ENCODE peak calls at places on chromosomes 2 and 18, in ten cellular contexts. One of them, this sample, is unnamed.

GRCh38 chr2:238869293-238870124 is 21.6 kb downstream of the TWIST2 start:
- DNase-seq in kidney epithelial cell: no peak
- DNase-seq in HepG2: peak; percentile 39
- DNase-seq in SK-N-SH: no peak
- DNase-seq in left lung: no peak
- DNase-seq in cardiac muscle cell: peak; percentile 45
- DNase-seq in PC-3: no peak
- DNase-seq in stomach: no peak
- DNase-seq in H1: no peak
- DNase-seq in dorsolateral prefrontal cortex: no peak
- DNase-seq in this sample: no peak

GRCh38 chr18:46950064-46950656 is 32.8 kb downstream of the KATNAL2 start:
- DNase-seq in kidney epithelial cell: no peak
- DNase-seq in HepG2: peak; percentile 30
- DNase-seq in SK-N-SH: peak; percentile 55
- DNase-seq in left lung: no peak
- DNase-seq in cardiac muscle cell: peak; percentile 14
- DNase-seq in PC-3: peak; percentile 6
- DNase-seq in stomach: no peak
- DNase-seq in H1: no peak
- DNase-seq in dorsolateral prefrontal cortex: no peak
- DNase-seq in this sample: no peak

GRCh38 chr2:64727013-64727767 is 73.5 kb upstream of the SERTAD2 start:
- DNase-seq in kidney epithelial cell: no peak
- DNase-seq in HepG2: no peak
- DNase-seq in SK-N-SH: no peak
- DNase-seq in left lung: no peak
- DNase-seq in cardiac muscle cell: no peak
- DNase-seq in PC-3: no peak
- DNase-seq in stomach: no peak
- DNase-seq in H1: no peak
- DNase-seq in dorsolateral prefrontal cortex: no peak
- DNase-seq in this sample: no peak

GRCh38 chr18:58761970-58762780 is 90.9 kb downstream of the MALT1 start:
- DNase-seq in kidney epithelial cell: no peak
- DNase-seq in HepG2: no peak
- DNase-seq in SK-N-SH: no peak
- DNase-seq in left lung: no peak
- DNase-seq in cardiac muscle cell: no peak
- DNase-seq in PC-3: no peak
- DNase-seq in stomach: no peak
- DNase-seq in H1: peak; percentile 46
- DNase-seq in dorsolateral prefrontal cortex: no peak
- DNase-seq in this sample: no peak

GRCh38 chr18:58848685-58849084 is 16.0 kb upstream of the ZNF532 start:
- DNase-seq in kidney epithelial cell: no peak
- DNase-seq in HepG2: no peak
- DNase-seq in SK-N-SH: no peak
- DNase-seq in left lung: no peak
- DNase-seq in cardiac muscle cell: peak; percentile 76
- DNase-seq in PC-3: peak; percentile 95
- DNase-seq in stomach: no peak
- DNase-seq in H1: no peak
- DNase-seq in dorsolateral prefrontal cortex: no peak
- DNase-seq in this sample: no peak

GRCh38 chr2:190781604-190782198 is 98.9 kb upstream of the GLS start:
- DNase-seq in kidney epithelial cell: no peak
- DNase-seq in HepG2: peak; percentile 65
- DNase-seq in SK-N-SH: peak; percentile 71
- DNase-seq in left lung: no peak
- DNase-seq in cardiac muscle cell: peak; percentile 85
- DNase-seq in PC-3: peak; percentile 72
- DNase-seq in stomach: peak; percentile 35
- DNase-seq in H1: no peak
- DNase-seq in dorsolateral prefrontal cortex: no peak
- DNase-seq in this sample: peak; percentile 23

GRCh38 chr2:196105956-196106355 is 37.3 kb upstream of the DNAH7 start:
- DNase-seq in kidney epithelial cell: no peak
- DNase-seq in HepG2: no peak
- DNase-seq in SK-N-SH: no peak
- DNase-seq in left lung: no peak
- DNase-seq in cardiac muscle cell: no peak
- DNase-seq in PC-3: no peak
- DNase-seq in stomach: no peak
- DNase-seq in H1: no peak
- DNase-seq in dorsolateral prefrontal cortex: no peak
- DNase-seq in this sample: no peak

GRCh38 chr18:22368066-22368465 is 49.6 kb downstream of the CTAGE1 start:
- DNase-seq in kidney epithelial cell: no peak
- DNase-seq in HepG2: no peak
- DNase-seq in SK-N-SH: no peak
- DNase-seq in left lung: no peak
- DNase-seq in cardiac muscle cell: no peak
- DNase-seq in PC-3: no peak
- DNase-seq in stomach: no peak
- DNase-seq in H1: no peak
- DNase-seq in dorsolateral prefrontal cortex: no peak
- DNase-seq in this sample: no peak

GRCh38 chr18:13286456-13287125 is 68.0 kb downstream of the LDLRAD4 start:
- DNase-seq in kidney epithelial cell: no peak
- DNase-seq in HepG2: no peak
- DNase-seq in SK-N-SH: no peak
- DNase-seq in left lung: no peak
- DNase-seq in cardiac muscle cell: no peak
- DNase-seq in PC-3: no peak
- DNase-seq in stomach: no peak
- DNase-seq in H1: no peak
- DNase-seq in dorsolateral prefrontal cortex: no peak
- DNase-seq in this sample: no peak

GRCh38 chr2:239575931-239576445 is 175.2 kb upstream of the HDAC4 start:
- DNase-seq in kidney epithelial cell: no peak
- DNase-seq in HepG2: no peak
- DNase-seq in SK-N-SH: no peak
- DNase-seq in left lung: no peak
- DNase-seq in cardiac muscle cell: no peak
- DNase-seq in PC-3: no peak
- DNase-seq in stomach: no peak
- DNase-seq in H1: no peak
- DNase-seq in dorsolateral prefrontal cortex: no peak
- DNase-seq in this sample: no peak

DNA sequence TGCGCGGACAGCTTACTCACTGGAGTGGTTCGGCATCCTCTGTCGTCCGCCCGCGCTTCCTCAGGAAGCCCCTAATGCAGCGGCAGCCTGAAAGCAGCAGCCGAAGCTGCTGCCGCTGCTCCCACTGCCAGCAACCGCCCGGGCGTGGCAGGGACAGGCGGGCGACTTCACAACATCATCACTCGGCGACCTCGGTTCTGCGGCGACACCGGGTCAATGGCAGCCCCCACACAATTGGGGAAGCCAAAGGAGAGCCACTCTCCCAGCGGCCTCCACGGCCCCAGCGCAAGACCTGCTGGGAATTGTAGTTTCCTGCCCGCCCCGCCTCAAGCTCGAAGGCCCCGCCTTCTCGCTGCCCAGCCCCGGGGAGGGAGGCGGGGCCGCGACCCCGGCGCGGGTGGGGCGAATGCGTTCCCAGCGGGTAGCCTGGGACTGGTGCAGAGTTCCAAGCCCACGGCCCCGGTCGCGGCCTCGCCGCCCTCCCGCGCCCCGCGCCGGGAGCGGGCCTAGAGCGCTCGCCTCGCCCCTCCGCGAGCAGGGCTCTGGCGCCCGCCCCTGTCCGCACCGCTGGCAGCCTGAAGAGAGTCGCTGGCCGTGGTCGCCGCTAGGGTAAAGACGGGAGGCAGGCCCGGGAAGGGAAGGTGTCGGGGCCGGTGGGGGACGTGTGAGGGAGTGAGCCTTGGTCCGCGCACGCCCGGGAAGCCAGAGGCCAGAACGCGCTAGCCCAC is at the start of the genes STRADB and TRAK2:
- DNase-seq in kidney epithelial cell: peak; percentile 74
- DNase-seq in HepG2: peak; percentile 95
- DNase-seq in SK-N-SH: peak; percentile 96
- DNase-seq in left lung: peak; percentile 97
- DNase-seq in cardiac muscle cell: peak; percentile 96
- DNase-seq in PC-3: peak; percentile 95
- DNase-seq in stomach: peak; percentile 94
- DNase-seq in H1: peak; percentile 93
- DNase-seq in dorsolateral prefrontal cortex: peak; percentile 97
- DNase-seq in this sample: peak; percentile 89
- TF ChIP-seq CTCF in kidney epithelial cell: peak; percentile 19
- TF ChIP-seq CTCF in HepG2: peak; percentile 41
- TF ChIP-seq CTCF in SK-N-SH: peak; percentile 33
- TF ChIP-seq CTCF in left lung: peak; percentile 48
- TF ChIP-seq CTCF in cardiac muscle cell: peak; percentile 14
- TF ChIP-seq CTCF in PC-3: peak; percentile 16
- TF ChIP-seq CTCF in stomach: no peak
- TF ChIP-seq CTCF in H1: no peak
- TF ChIP-seq CTCF in dorsolateral prefrontal cortex: peak; percentile 36
- TF ChIP-seq CTCF in this sample: no peak

GRCh38 chr2:2656046-2656715 is 325.1 kb upstream of the MYT1L start:
- DNase-seq in kidney epithelial cell: no peak
- DNase-seq in HepG2: no peak
- DNase-seq in SK-N-SH: no peak
- DNase-seq in left lung: no peak
- DNase-seq in cardiac muscle cell: no peak
- DNase-seq in PC-3: no peak
- DNase-seq in stomach: no peak
- DNase-seq in H1: no peak
- DNase-seq in dorsolateral prefrontal cortex: no peak
- DNase-seq in this sample: no peak

GRCh38 chr2:2655451-2655850 is 324.4 kb upstream of the MYT1L start:
- DNase-seq in kidney epithelial cell: no peak
- DNase-seq in HepG2: no peak
- DNase-seq in SK-N-SH: no peak
- DNase-seq in left lung: no peak
- DNase-seq in cardiac muscle cell: no peak
- DNase-seq in PC-3: no peak
- DNase-seq in stomach: no peak
- DNase-seq in H1: no peak
- DNase-seq in dorsolateral prefrontal cortex: no peak
- DNase-seq in this sample: no peak

GRCh38 chr2:2649109-2650072 is 318.3 kb upstream of the MYT1L start:
- DNase-seq in kidney epithelial cell: no peak
- DNase-seq in HepG2: no peak
- DNase-seq in SK-N-SH: no peak
- DNase-seq in left lung: no peak
- DNase-seq in cardiac muscle cell: no peak
- DNase-seq in PC-3: no peak
- DNase-seq in stomach: no peak
- DNase-seq in H1: no peak
- DNase-seq in dorsolateral prefrontal cortex: no peak
- DNase-seq in this sample: no peak

GRCh38 chr2:2650608-2651375 is 319.7 kb upstream of the MYT1L start:
- DNase-seq in kidney epithelial cell: no peak
- DNase-seq in HepG2: no peak
- DNase-seq in SK-N-SH: no peak
- DNase-seq in left lung: no peak
- DNase-seq in cardiac muscle cell: no peak
- DNase-seq in PC-3: no peak
- DNase-seq in stomach: peak; percentile 16
- DNase-seq in H1: no peak
- DNase-seq in dorsolateral prefrontal cortex: no peak
- DNase-seq in this sample: no peak

DNA sequence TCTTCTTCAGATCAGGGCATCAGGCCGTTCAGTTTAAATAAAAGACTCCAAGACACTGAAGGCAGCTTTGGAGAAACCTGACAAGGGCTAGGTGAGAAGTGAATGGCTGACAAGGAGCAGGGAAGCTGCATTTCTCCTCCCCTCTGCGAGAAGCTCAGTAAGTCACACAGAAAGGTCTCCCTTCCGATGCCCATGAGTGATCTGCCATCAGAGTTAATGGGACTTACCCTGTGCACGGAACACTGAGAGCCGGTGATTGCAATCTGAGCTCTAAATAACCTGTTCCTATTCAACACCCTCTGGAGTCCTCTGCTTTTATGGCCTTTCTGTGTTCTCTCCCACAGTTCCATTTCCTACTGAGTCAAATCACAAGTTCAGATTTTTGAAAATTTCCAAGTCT is 322.1 kb upstream of the MYT1L start:
- DNase-seq in kidney epithelial cell: no peak
- DNase-seq in HepG2: no peak
- DNase-seq in SK-N-SH: no peak
- DNase-seq in left lung: no peak
- DNase-seq in cardiac muscle cell: no peak
- DNase-seq in PC-3: no peak
- DNase-seq in stomach: no peak
- DNase-seq in H1: no peak
- DNase-seq in dorsolateral prefrontal cortex: no peak
- DNase-seq in this sample: no peak
- H3K27me3 ChIP-seq in kidney epithelial cell: no peaks in the 10 kb centered on the region
- H3K27me3 ChIP-seq in HepG2: no peaks in the 10 kb centered on the region
- H3K27me3 ChIP-seq in SK-N-SH: no peaks in the 10 kb centered on the region
- H3K27me3 ChIP-seq in left lung: no peaks in the 10 kb centered on the region
- H3K27me3 ChIP-seq in cardiac muscle cell: no peaks in the 10 kb centered on the region
- H3K27me3 ChIP-seq in PC-3: peaks cover 37% of the 10 kb centered on the region
- H3K27me3 ChIP-seq in stomach: no peaks in the 10 kb centered on the region
- H3K27me3 ChIP-seq in H1: no peaks in the 10 kb centered on the region
- H3K27me3 ChIP-seq in dorsolateral prefrontal cortex: no peaks in the 10 kb centered on the region
- H3K27me3 ChIP-seq in this sample: no peaks in the 10 kb centered on the region

DNA sequence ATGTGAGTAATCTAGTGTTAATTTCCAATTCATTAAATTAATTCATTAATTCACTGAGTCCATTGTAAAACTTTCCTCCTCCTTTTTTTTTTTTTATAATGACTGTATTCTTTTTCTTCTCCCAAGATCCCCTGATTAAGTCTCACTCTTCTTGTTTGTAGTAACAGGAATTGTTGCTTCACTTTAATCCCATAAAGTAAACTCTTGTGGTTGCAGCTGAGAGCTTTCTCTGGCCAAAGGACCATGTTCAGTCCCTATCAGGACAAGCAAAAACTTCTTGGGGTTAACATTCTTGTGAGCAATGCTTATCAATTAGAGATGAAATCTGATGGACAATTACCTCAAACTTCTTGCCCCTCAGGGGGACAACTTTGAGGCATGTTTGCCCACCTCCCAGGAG is 400.2 kb upstream of the SPHKAP start:
- DNase-seq in kidney epithelial cell: no peak
- DNase-seq in HepG2: no peak
- DNase-seq in SK-N-SH: no peak
- DNase-seq in left lung: no peak
- DNase-seq in cardiac muscle cell: no peak
- DNase-seq in PC-3: no peak
- DNase-seq in stomach: no peak
- DNase-seq in H1: no peak
- DNase-seq in dorsolateral prefrontal cortex: no peak
- DNase-seq in this sample: no peak
- TF ChIP-seq CTCF in kidney epithelial cell: no peak
- TF ChIP-seq CTCF in HepG2: no peak
- TF ChIP-seq CTCF in SK-N-SH: no peak
- TF ChIP-seq CTCF in left lung: no peak
- TF ChIP-seq CTCF in cardiac muscle cell: no peak
- TF ChIP-seq CTCF in PC-3: no peak
- TF ChIP-seq CTCF in stomach: no peak
- TF ChIP-seq CTCF in H1: no peak
- TF ChIP-seq CTCF in dorsolateral prefrontal cortex: no peak
- TF ChIP-seq CTCF in this sample: no peak

DNA sequence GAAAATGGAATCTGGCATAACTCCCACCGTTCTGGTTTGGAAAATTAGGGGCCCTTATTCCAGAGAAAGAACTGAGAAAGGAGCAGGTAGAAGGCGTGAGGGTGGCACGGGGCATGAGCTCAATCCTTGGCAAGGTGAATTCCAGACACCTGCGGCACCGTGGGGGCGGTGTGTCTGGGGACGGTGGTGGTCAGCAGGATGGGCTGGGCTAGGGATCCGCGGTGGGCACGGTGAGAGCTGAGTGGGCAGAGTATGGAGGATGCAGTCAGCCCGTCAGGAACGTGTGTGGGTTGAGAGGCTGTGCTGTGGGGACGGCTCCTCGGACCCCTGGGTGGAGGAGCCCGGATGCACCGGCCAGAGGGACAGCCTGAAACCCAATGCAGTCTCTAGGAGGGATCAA is 61.1 kb downstream of the GNAL start:
- DNase-seq in kidney epithelial cell: no peak
- DNase-seq in HepG2: no peak
- DNase-seq in SK-N-SH: no peak
- DNase-seq in left lung: no peak
- DNase-seq in cardiac muscle cell: no peak
- DNase-seq in PC-3: no peak
- DNase-seq in stomach: no peak
- DNase-seq in H1: no peak
- DNase-seq in dorsolateral prefrontal cortex: no peak
- DNase-seq in this sample: no peak
- H3K27me3 ChIP-seq in kidney epithelial cell: peaks cover 22% of the 10 kb centered on the region
- H3K27me3 ChIP-seq in HepG2: peaks cover 2% of the 10 kb centered on the region
- H3K27me3 ChIP-seq in SK-N-SH: peaks cover 67% of the 10 kb centered on the region
- H3K27me3 ChIP-seq in left lung: peaks cover 32% of the 10 kb centered on the region
- H3K27me3 ChIP-seq in cardiac muscle cell: peaks cover 86% of the 10 kb centered on the region
- H3K27me3 ChIP-seq in PC-3: peaks cover 77% of the 10 kb centered on the region
- H3K27me3 ChIP-seq in stomach: peaks cover 28% of the 10 kb centered on the region
- H3K27me3 ChIP-seq in H1: peaks cover 2% of the 10 kb centered on the region
- H3K27me3 ChIP-seq in dorsolateral prefrontal cortex: no peaks in the 10 kb centered on the region
- H3K27me3 ChIP-seq in this sample: peaks cover 47% of the 10 kb centered on the region